ENCODE peak calls at places on chromosomes 5 and 9, in five cellular contexts. One of them, this sample, is unnamed.

GRCh38 chr5:5146530-5147160 is 6.5 kb downstream of the ADAMTS16 start:
- DNase-seq in activated naive CD4-positive, alpha-beta T cell treated with anti-CD3 and anti-CD28 coated beads, Interleukin-2, amount 10 ng/mL, durations not matched to agents 7 days and 5 days: no peak
- DNase-seq in central memory CD4-positive, alpha-beta T cell: no peak
- DNase-seq in tibial artery: no peak
- DNase-seq in activated CD4-positive, alpha-beta T cell treated with anti-CD3 and anti-CD28 coated beads, Interleukin-2, amount 50 U/mL, for 1 hour: no peak
- DNase-seq in this sample: no peak

GRCh38 chr5:111932628-111933027 is 175.6 kb upstream of the NREP start:
- DNase-seq in activated naive CD4-positive, alpha-beta T cell treated with anti-CD3 and anti-CD28 coated beads, Interleukin-2, amount 10 ng/mL, durations not matched to agents 7 days and 5 days: no peak
- DNase-seq in central memory CD4-positive, alpha-beta T cell: no peak
- DNase-seq in activated CD4-positive, alpha-beta T cell treated with anti-CD3 and anti-CD28 coated beads, Interleukin-2, amount 50 U/mL, for 1 hour: no peak
- DNase-seq in tibial artery: no peak
- DNase-seq in this sample: no peak

GRCh38 chr5:72238712-72239445 is 81.2 kb downstream of the MRPS27 start:
- DNase-seq in activated CD4-positive, alpha-beta T cell treated with anti-CD3 and anti-CD28 coated beads, Interleukin-2, amount 50 U/mL, for 1 hour: no peak
- DNase-seq in tibial artery: no peak
- DNase-seq in central memory CD4-positive, alpha-beta T cell: no peak
- DNase-seq in activated naive CD4-positive, alpha-beta T cell treated with anti-CD3 and anti-CD28 coated beads, Interleukin-2, amount 10 ng/mL, durations not matched to agents 7 days and 5 days: no peak
- DNase-seq in this sample: no peak

GRCh38 chr5:93191016-93191415 is 390.0 kb downstream of the NR2F1-AS1 start:
- DNase-seq in tibial artery: no peak
- DNase-seq in central memory CD4-positive, alpha-beta T cell: no peak
- DNase-seq in activated CD4-positive, alpha-beta T cell treated with anti-CD3 and anti-CD28 coated beads, Interleukin-2, amount 50 U/mL, for 1 hour: no peak
- DNase-seq in activated naive CD4-positive, alpha-beta T cell treated with anti-CD3 and anti-CD28 coated beads, Interleukin-2, amount 10 ng/mL, durations not matched to agents 7 days and 5 days: no peak
- DNase-seq in this sample: no peak

GRCh38 chr9:20557890-20558608 is 64.2 kb downstream of the MLLT3 start:
- DNase-seq in activated naive CD4-positive, alpha-beta T cell treated with anti-CD3 and anti-CD28 coated beads, Interleukin-2, amount 10 ng/mL, durations not matched to agents 7 days and 5 days: no peak
- DNase-seq in central memory CD4-positive, alpha-beta T cell: no peak
- DNase-seq in activated CD4-positive, alpha-beta T cell treated with anti-CD3 and anti-CD28 coated beads, Interleukin-2, amount 50 U/mL, for 1 hour: no peak
- DNase-seq in tibial artery: no peak
- DNase-seq in this sample: no peak

GRCh38 chr5:168793844-168794837 is 215.0 kb upstream of the PANK3 start:
- DNase-seq in activated naive CD4-positive, alpha-beta T cell treated with anti-CD3 and anti-CD28 coated beads, Interleukin-2, amount 10 ng/mL, durations not matched to agents 7 days and 5 days: no peak
- DNase-seq in central memory CD4-positive, alpha-beta T cell: no peak
- DNase-seq in tibial artery: peak; percentile 88
- DNase-seq in activated CD4-positive, alpha-beta T cell treated with anti-CD3 and anti-CD28 coated beads, Interleukin-2, amount 50 U/mL, for 1 hour: no peak
- DNase-seq in this sample: no peak

GRCh38 chr9:135905380-135906282 is 1.7 kb downstream of the CAMSAP1 start:
- DNase-seq in activated CD4-positive, alpha-beta T cell treated with anti-CD3 and anti-CD28 coated beads, Interleukin-2, amount 50 U/mL, for 1 hour: peak; percentile 47
- DNase-seq in tibial artery: no peak
- DNase-seq in central memory CD4-positive, alpha-beta T cell: peak; percentile 41
- DNase-seq in activated naive CD4-positive, alpha-beta T cell treated with anti-CD3 and anti-CD28 coated beads, Interleukin-2, amount 10 ng/mL, durations not matched to agents 7 days and 5 days: peak; percentile 51
- DNase-seq in this sample: no peak

GRCh38 chr9:37693265-37693664 is 42.5 kb downstream of the FRMPD1 start:
- DNase-seq in activated CD4-positive, alpha-beta T cell treated with anti-CD3 and anti-CD28 coated beads, Interleukin-2, amount 50 U/mL, for 1 hour: no peak
- DNase-seq in tibial artery: no peak
- DNase-seq in activated naive CD4-positive, alpha-beta T cell treated with anti-CD3 and anti-CD28 coated beads, Interleukin-2, amount 10 ng/mL, durations not matched to agents 7 days and 5 days: no peak
- DNase-seq in central memory CD4-positive, alpha-beta T cell: no peak
- DNase-seq in this sample: no peak

GRCh38 chr9:124869466-124869985 is 7.6 kb downstream of the ARPC5L start:
- DNase-seq in activated CD4-positive, alpha-beta T cell treated with anti-CD3 and anti-CD28 coated beads, Interleukin-2, amount 50 U/mL, for 1 hour: peak; percentile 40
- DNase-seq in tibial artery: peak; percentile 69
- DNase-seq in activated naive CD4-positive, alpha-beta T cell treated with anti-CD3 and anti-CD28 coated beads, Interleukin-2, amount 10 ng/mL, durations not matched to agents 7 days and 5 days: peak; percentile 65
- DNase-seq in central memory CD4-positive, alpha-beta T cell: peak; percentile 41
- DNase-seq in this sample: no peak

GRCh38 chr9:130996672-130997394 is 12.1 kb upstream of the LAMC3 start:
- DNase-seq in activated naive CD4-positive, alpha-beta T cell treated with anti-CD3 and anti-CD28 coated beads, Interleukin-2, amount 10 ng/mL, durations not matched to agents 7 days and 5 days: no peak
- DNase-seq in central memory CD4-positive, alpha-beta T cell: no peak
- DNase-seq in activated CD4-positive, alpha-beta T cell treated with anti-CD3 and anti-CD28 coated beads, Interleukin-2, amount 50 U/mL, for 1 hour: no peak
- DNase-seq in tibial artery: no peak
- DNase-seq in this sample: no peak

GRCh38 chr5:32504923-32505596 is 60.5 kb upstream of the ZFR start:
- DNase-seq in tibial artery: peak; percentile 70
- DNase-seq in activated naive CD4-positive, alpha-beta T cell treated with anti-CD3 and anti-CD28 coated beads, Interleukin-2, amount 10 ng/mL, durations not matched to agents 7 days and 5 days: no peak
- DNase-seq in activated CD4-positive, alpha-beta T cell treated with anti-CD3 and anti-CD28 coated beads, Interleukin-2, amount 50 U/mL, for 1 hour: no peak
- DNase-seq in central memory CD4-positive, alpha-beta T cell: no peak
- DNase-seq in this sample: peak; percentile 96

GRCh38 chr9:120477534-120478001 is 102.4 kb downstream of the CDK5RAP2 start:
- DNase-seq in central memory CD4-positive, alpha-beta T cell: no peak
- DNase-seq in activated naive CD4-positive, alpha-beta T cell treated with anti-CD3 and anti-CD28 coated beads, Interleukin-2, amount 10 ng/mL, durations not matched to agents 7 days and 5 days: peak; percentile 58
- DNase-seq in tibial artery: peak; percentile 75
- DNase-seq in activated CD4-positive, alpha-beta T cell treated with anti-CD3 and anti-CD28 coated beads, Interleukin-2, amount 50 U/mL, for 1 hour: peak; percentile 6
- DNase-seq in this sample: peak; percentile 59

GRCh38 chr9:98034593-98035546 is 21.7 kb upstream of the NANS start:
- DNase-seq in activated naive CD4-positive, alpha-beta T cell treated with anti-CD3 and anti-CD28 coated beads, Interleukin-2, amount 10 ng/mL, durations not matched to agents 7 days and 5 days: peak; percentile 95
- DNase-seq in activated CD4-positive, alpha-beta T cell treated with anti-CD3 and anti-CD28 coated beads, Interleukin-2, amount 50 U/mL, for 1 hour: peak; percentile 94
- DNase-seq in central memory CD4-positive, alpha-beta T cell: peak; percentile 80
- DNase-seq in tibial artery: peak; percentile 88
- DNase-seq in this sample: peak; percentile 54

GRCh38 chr5:7871560-7872113 is 2.7 kb downstream of the MTRR start:
- DNase-seq in tibial artery: no peak
- DNase-seq in activated CD4-positive, alpha-beta T cell treated with anti-CD3 and anti-CD28 coated beads, Interleukin-2, amount 50 U/mL, for 1 hour: no peak
- DNase-seq in central memory CD4-positive, alpha-beta T cell: peak; percentile 18
- DNase-seq in activated naive CD4-positive, alpha-beta T cell treated with anti-CD3 and anti-CD28 coated beads, Interleukin-2, amount 10 ng/mL, durations not matched to agents 7 days and 5 days: no peak
- DNase-seq in this sample: no peak

GRCh38 chr5:141430332-141431113 is at the start of gene PCDHGA12:
- DNase-seq in central memory CD4-positive, alpha-beta T cell: no peak
- DNase-seq in activated CD4-positive, alpha-beta T cell treated with anti-CD3 and anti-CD28 coated beads, Interleukin-2, amount 50 U/mL, for 1 hour: no peak
- DNase-seq in tibial artery: no peak
- DNase-seq in activated naive CD4-positive, alpha-beta T cell treated with anti-CD3 and anti-CD28 coated beads, Interleukin-2, amount 10 ng/mL, durations not matched to agents 7 days and 5 days: peak; percentile 36
- DNase-seq in this sample: no peak

GRCh38 chr9:33447404-33448158 is at the start of gene AQP3:
- DNase-seq in activated naive CD4-positive, alpha-beta T cell treated with anti-CD3 and anti-CD28 coated beads, Interleukin-2, amount 10 ng/mL, durations not matched to agents 7 days and 5 days: peak; percentile 91
- DNase-seq in tibial artery: peak; percentile 81
- DNase-seq in central memory CD4-positive, alpha-beta T cell: peak; percentile 74
- DNase-seq in activated CD4-positive, alpha-beta T cell treated with anti-CD3 and anti-CD28 coated beads, Interleukin-2, amount 50 U/mL, for 1 hour: peak; percentile 75
- DNase-seq in this sample: peak; percentile 47

GRCh38 chr9:95242613-95243012 is 74.9 kb downstream of the FANCC start:
- DNase-seq in activated naive CD4-positive, alpha-beta T cell treated with anti-CD3 and anti-CD28 coated beads, Interleukin-2, amount 10 ng/mL, durations not matched to agents 7 days and 5 days: no peak
- DNase-seq in activated CD4-positive, alpha-beta T cell treated with anti-CD3 and anti-CD28 coated beads, Interleukin-2, amount 50 U/mL, for 1 hour: no peak
- DNase-seq in central memory CD4-positive, alpha-beta T cell: no peak
- DNase-seq in tibial artery: no peak
- DNase-seq in this sample: no peak

GRCh38 chr5:150235548-150235895 is 45.7 kb downstream of the SLC6A7 start:
- DNase-seq in tibial artery: no peak
- DNase-seq in central memory CD4-positive, alpha-beta T cell: no peak
- DNase-seq in activated naive CD4-positive, alpha-beta T cell treated with anti-CD3 and anti-CD28 coated beads, Interleukin-2, amount 10 ng/mL, durations not matched to agents 7 days and 5 days: no peak
- DNase-seq in activated CD4-positive, alpha-beta T cell treated with anti-CD3 and anti-CD28 coated beads, Interleukin-2, amount 50 U/mL, for 1 hour: no peak
- DNase-seq in this sample: no peak

GRCh38 chr5:167916706-167917105 is 374.7 kb upstream of the WWC1 start:
- DNase-seq in activated CD4-positive, alpha-beta T cell treated with anti-CD3 and anti-CD28 coated beads, Interleukin-2, amount 50 U/mL, for 1 hour: no peak
- DNase-seq in central memory CD4-positive, alpha-beta T cell: no peak
- DNase-seq in tibial artery: peak; percentile 73
- DNase-seq in activated naive CD4-positive, alpha-beta T cell treated with anti-CD3 and anti-CD28 coated beads, Interleukin-2, amount 10 ng/mL, durations not matched to agents 7 days and 5 days: no peak
- DNase-seq in this sample: no peak

GRCh38 chr9:106772523-106773290 is 90.3 kb upstream of the ZNF462 start:
- DNase-seq in activated CD4-positive, alpha-beta T cell treated with anti-CD3 and anti-CD28 coated beads, Interleukin-2, amount 50 U/mL, for 1 hour: no peak
- DNase-seq in tibial artery: no peak
- DNase-seq in central memory CD4-positive, alpha-beta T cell: no peak
- DNase-seq in activated naive CD4-positive, alpha-beta T cell treated with anti-CD3 and anti-CD28 coated beads, Interleukin-2, amount 10 ng/mL, durations not matched to agents 7 days and 5 days: no peak
- DNase-seq in this sample: no peak

GRCh38 chr5:53376853-53377252 is 103.6 kb upstream of the FST start:
- DNase-seq in activated naive CD4-positive, alpha-beta T cell treated with anti-CD3 and anti-CD28 coated beads, Interleukin-2, amount 10 ng/mL, durations not matched to agents 7 days and 5 days: no peak
- DNase-seq in activated CD4-positive, alpha-beta T cell treated with anti-CD3 and anti-CD28 coated beads, Interleukin-2, amount 50 U/mL, for 1 hour: no peak
- DNase-seq in central memory CD4-positive, alpha-beta T cell: no peak
- DNase-seq in tibial artery: no peak
- DNase-seq in this sample: no peak

GRCh38 chr9:128372188-128372641 is 1.0 kb downstream of the URM1 start:
- DNase-seq in activated CD4-positive, alpha-beta T cell treated with anti-CD3 and anti-CD28 coated beads, Interleukin-2, amount 50 U/mL, for 1 hour: no peak
- DNase-seq in central memory CD4-positive, alpha-beta T cell: no peak
- DNase-seq in tibial artery: no peak
- DNase-seq in activated naive CD4-positive, alpha-beta T cell treated with anti-CD3 and anti-CD28 coated beads, Interleukin-2, amount 10 ng/mL, durations not matched to agents 7 days and 5 days: no peak
- DNase-seq in this sample: no peak

GRCh38 chr5:61632064-61632463 is 300.0 kb downstream of the ZSWIM6 start:
- DNase-seq in tibial artery: no peak
- DNase-seq in central memory CD4-positive, alpha-beta T cell: no peak
- DNase-seq in activated naive CD4-positive, alpha-beta T cell treated with anti-CD3 and anti-CD28 coated beads, Interleukin-2, amount 10 ng/mL, durations not matched to agents 7 days and 5 days: no peak
- DNase-seq in activated CD4-positive, alpha-beta T cell treated with anti-CD3 and anti-CD28 coated beads, Interleukin-2, amount 50 U/mL, for 1 hour: no peak
- DNase-seq in this sample: no peak

GRCh38 chr5:56211298-56211865 is 21.7 kb downstream of the ANKRD55 start:
- DNase-seq in tibial artery: no peak
- DNase-seq in activated naive CD4-positive, alpha-beta T cell treated with anti-CD3 and anti-CD28 coated beads, Interleukin-2, amount 10 ng/mL, durations not matched to agents 7 days and 5 days: no peak
- DNase-seq in central memory CD4-positive, alpha-beta T cell: no peak
- DNase-seq in activated CD4-positive, alpha-beta T cell treated with anti-CD3 and anti-CD28 coated beads, Interleukin-2, amount 50 U/mL, for 1 hour: no peak
- DNase-seq in this sample: no peak

GRCh38 chr5:126383246-126383645 is 40.0 kb upstream of the GRAMD2B start:
- DNase-seq in activated CD4-positive, alpha-beta T cell treated with anti-CD3 and anti-CD28 coated beads, Interleukin-2, amount 50 U/mL, for 1 hour: no peak
- DNase-seq in activated naive CD4-positive, alpha-beta T cell treated with anti-CD3 and anti-CD28 coated beads, Interleukin-2, amount 10 ng/mL, durations not matched to agents 7 days and 5 days: no peak
- DNase-seq in central memory CD4-positive, alpha-beta T cell: no peak
- DNase-seq in tibial artery: no peak
- DNase-seq in this sample: no peak

This sample was measured in NCI-H1092 treated with DMSO at 0.1 percent for 48 hours.